ENCODE peak calls at places on chromosomes 12 and 14, in seven cellular contexts. One of them, this sample, is unnamed.

GRCh38 chr12:65695077-65695865 is 129.0 kb upstream of the HMGA2 start:
- DNase-seq in uterus: no peak
- DNase-seq in A549: peak
- DNase-seq in spleen: no peak
- DNase-seq in NB4: no peak
- DNase-seq in HCT116: peak
- DNase-seq in tibial nerve: no peak
- DNase-seq in this sample: peak

GRCh38 chr12:54272214-54272613 is 7.7 kb downstream of the CBX5 start:
- DNase-seq in uterus: no peak
- DNase-seq in A549: no peak
- DNase-seq in spleen: no peak
- DNase-seq in NB4: no peak
- DNase-seq in HCT116: no peak
- DNase-seq in tibial nerve: no peak
- DNase-seq in this sample: no peak

GRCh38 chr12:12432373-12432772 is 75.5 kb downstream of the BORCS5 start:
- DNase-seq in uterus: no peak
- DNase-seq in A549: no peak
- DNase-seq in spleen: no peak
- DNase-seq in NB4: no peak
- DNase-seq in HCT116: no peak
- DNase-seq in tibial nerve: no peak
- DNase-seq in this sample: no peak

GRCh38 chr14:76015191-76015590 is 29.6 kb downstream of the IFT43 start:
- DNase-seq in uterus: no peak
- DNase-seq in A549: no peak
- DNase-seq in spleen: no peak
- DNase-seq in NB4: no peak
- DNase-seq in HCT116: no peak
- DNase-seq in tibial nerve: no peak
- DNase-seq in this sample: no peak

GRCh38 chr14:23141706-23142467 is 22.8 kb upstream of the CEBPE start:
- DNase-seq in uterus: peak
- DNase-seq in A549: peak
- DNase-seq in spleen: no peak
- DNase-seq in NB4: no peak
- DNase-seq in HCT116: no peak
- DNase-seq in tibial nerve: no peak
- DNase-seq in this sample: peak

GRCh38 chr12:52455818-52456217 is 3.9 kb upstream of the KRT6B start:
- DNase-seq in uterus: no peak
- DNase-seq in A549: no peak
- DNase-seq in spleen: no peak
- DNase-seq in NB4: peak
- DNase-seq in HCT116: no peak
- DNase-seq in tibial nerve: no peak
- DNase-seq in this sample: no peak

GRCh38 chr12:110658882-110659281 is 30.0 kb downstream of the HVCN1 start:
- DNase-seq in uterus: no peak
- DNase-seq in A549: no peak
- DNase-seq in spleen: no peak
- DNase-seq in NB4: no peak
- DNase-seq in HCT116: no peak
- DNase-seq in tibial nerve: no peak
- DNase-seq in this sample: no peak

GRCh38 chr14:67744057-67744456 is 42.4 kb downstream of the RDH12 start:
- DNase-seq in uterus: no peak
- DNase-seq in A549: no peak
- DNase-seq in spleen: no peak
- DNase-seq in NB4: no peak
- DNase-seq in HCT116: no peak
- DNase-seq in tibial nerve: no peak
- DNase-seq in this sample: no peak

GRCh38 chr14:38329236-38329635 is 73.3 kb upstream of the CLEC14A start:
- DNase-seq in uterus: no peak
- DNase-seq in A549: no peak
- DNase-seq in spleen: no peak
- DNase-seq in NB4: no peak
- DNase-seq in HCT116: no peak
- DNase-seq in tibial nerve: no peak
- DNase-seq in this sample: no peak

GRCh38 chr12:12835378-12836145 is 22.4 kb downstream of the DDX47 start:
- DNase-seq in uterus: no peak
- DNase-seq in A549: peak
- DNase-seq in spleen: no peak
- DNase-seq in NB4: no peak
- DNase-seq in HCT116: peak
- DNase-seq in tibial nerve: no peak
- DNase-seq in this sample: peak

GRCh38 chr12:114848661-114849060 is 164.7 kb upstream of the TBX3 start:
- DNase-seq in uterus: no peak
- DNase-seq in A549: no peak
- DNase-seq in spleen: no peak
- DNase-seq in NB4: no peak
- DNase-seq in HCT116: no peak
- DNase-seq in tibial nerve: peak
- DNase-seq in this sample: no peak

GRCh38 chr12:120855823-120856589 is 48.2 kb downstream of the SPPL3 start:
- DNase-seq in uterus: no peak
- DNase-seq in A549: no peak
- DNase-seq in spleen: no peak
- DNase-seq in NB4: no peak
- DNase-seq in HCT116: no peak
- DNase-seq in tibial nerve: no peak
- DNase-seq in this sample: no peak

GRCh38 chr12:114001731-114002340 is 35.7 kb upstream of the RBM19 start:
- DNase-seq in uterus: no peak
- DNase-seq in A549: no peak
- DNase-seq in spleen: no peak
- DNase-seq in NB4: no peak
- DNase-seq in HCT116: no peak
- DNase-seq in tibial nerve: no peak
- DNase-seq in this sample: no peak

GRCh38 chr14:93734086-93734822 is 54.0 kb downstream of the PRIMA1 start:
- DNase-seq in uterus: no peak
- DNase-seq in A549: no peak
- DNase-seq in spleen: no peak
- DNase-seq in NB4: peak
- DNase-seq in HCT116: no peak
- DNase-seq in tibial nerve: no peak
- DNase-seq in this sample: no peak

GRCh38 chr12:6699989-6700645 is 498 bp downstream of the PIANP start:
- DNase-seq in uterus: peak
- DNase-seq in A549: no peak
- DNase-seq in spleen: peak
- DNase-seq in NB4: no peak
- DNase-seq in HCT116: no peak
- DNase-seq in tibial nerve: no peak
- DNase-seq in this sample: no peak

GRCh38 chr14:70972107-70972976 is 65.1 kb downstream of the PCNX1 start:
- DNase-seq in uterus: peak
- DNase-seq in A549: peak
- DNase-seq in spleen: peak
- DNase-seq in NB4: peak
- DNase-seq in HCT116: peak
- DNase-seq in tibial nerve: peak
- DNase-seq in this sample: peak
- TF ChIP-seq POLR2A in uterus: no peak
- TF ChIP-seq POLR2A in A549: no peak
- TF ChIP-seq POLR2A in spleen: no peak
- TF ChIP-seq POLR2A in NB4: no peak
- TF ChIP-seq POLR2A in HCT116: no peak
- TF ChIP-seq POLR2A in tibial nerve: no peak
- TF ChIP-seq POLR2A in this sample: no peak

GRCh38 chr12:57515934-57516541 is 4.3 kb downstream of the DDIT3 start:
- DNase-seq in uterus: no peak
- DNase-seq in A549: no peak
- DNase-seq in spleen: no peak
- DNase-seq in NB4: no peak
- DNase-seq in HCT116: no peak
- DNase-seq in tibial nerve: no peak
- DNase-seq in this sample: no peak
- TF ChIP-seq POLR2A in uterus: no peak
- TF ChIP-seq POLR2A in A549: no peak
- TF ChIP-seq POLR2A in spleen: no peak
- TF ChIP-seq POLR2A in NB4: no peak
- TF ChIP-seq POLR2A in HCT116: no peak
- TF ChIP-seq POLR2A in tibial nerve: no peak
- TF ChIP-seq POLR2A in this sample: no peak

GRCh38 chr12:59321278-59321677 is 274.6 kb upstream of the SLC16A7 start:
- DNase-seq in uterus: no peak
- DNase-seq in A549: no peak
- DNase-seq in spleen: no peak
- DNase-seq in NB4: no peak
- DNase-seq in HCT116: no peak
- DNase-seq in tibial nerve: no peak
- DNase-seq in this sample: no peak
- TF ChIP-seq POLR2A in uterus: no peak
- TF ChIP-seq POLR2A in A549: no peak
- TF ChIP-seq POLR2A in spleen: no peak
- TF ChIP-seq POLR2A in NB4: no peak
- TF ChIP-seq POLR2A in HCT116: no peak
- TF ChIP-seq POLR2A in tibial nerve: no peak
- TF ChIP-seq POLR2A in this sample: no peak

GRCh38 chr14:78486081-78486480 is 315.9 kb downstream of the NRXN3 start:
- DNase-seq in uterus: no peak
- DNase-seq in A549: no peak
- DNase-seq in spleen: no peak
- DNase-seq in NB4: no peak
- DNase-seq in HCT116: no peak
- DNase-seq in tibial nerve: no peak
- DNase-seq in this sample: no peak
- TF ChIP-seq POLR2A in uterus: no peak
- TF ChIP-seq POLR2A in A549: no peak
- TF ChIP-seq POLR2A in spleen: no peak
- TF ChIP-seq POLR2A in NB4: no peak
- TF ChIP-seq POLR2A in HCT116: no peak
- TF ChIP-seq POLR2A in tibial nerve: no peak
- TF ChIP-seq POLR2A in this sample: no peak

DNA sequence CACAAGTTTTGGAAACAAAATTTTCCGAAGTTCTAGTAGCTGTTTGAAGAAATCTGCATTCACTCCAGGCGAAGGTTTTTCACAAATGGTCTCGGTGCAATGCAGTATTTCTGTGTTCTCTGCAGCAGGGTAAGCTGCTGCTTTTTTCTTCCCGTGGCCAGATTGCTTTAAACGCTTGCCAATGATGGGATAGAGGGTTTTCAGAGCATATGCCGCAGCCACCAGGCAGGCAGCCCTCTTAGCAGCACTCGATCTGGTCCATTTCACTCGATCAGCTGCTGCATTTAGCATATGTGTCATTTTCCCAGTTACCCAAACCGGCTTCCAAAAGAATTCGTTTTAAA is 315 bp downstream of the ABCD2 start:
- DNase-seq in uterus: no peak
- DNase-seq in A549: no peak
- DNase-seq in spleen: peak
- DNase-seq in NB4: no peak
- DNase-seq in HCT116: no peak
- DNase-seq in tibial nerve: no peak
- DNase-seq in this sample: no peak
- TF ChIP-seq POLR2A in uterus: no peak
- TF ChIP-seq POLR2A in A549: no peak
- TF ChIP-seq POLR2A in spleen: no peak
- TF ChIP-seq POLR2A in NB4: no peak
- TF ChIP-seq POLR2A in HCT116: no peak
- TF ChIP-seq POLR2A in tibial nerve: no peak
- TF ChIP-seq POLR2A in this sample: no peak

DNA sequence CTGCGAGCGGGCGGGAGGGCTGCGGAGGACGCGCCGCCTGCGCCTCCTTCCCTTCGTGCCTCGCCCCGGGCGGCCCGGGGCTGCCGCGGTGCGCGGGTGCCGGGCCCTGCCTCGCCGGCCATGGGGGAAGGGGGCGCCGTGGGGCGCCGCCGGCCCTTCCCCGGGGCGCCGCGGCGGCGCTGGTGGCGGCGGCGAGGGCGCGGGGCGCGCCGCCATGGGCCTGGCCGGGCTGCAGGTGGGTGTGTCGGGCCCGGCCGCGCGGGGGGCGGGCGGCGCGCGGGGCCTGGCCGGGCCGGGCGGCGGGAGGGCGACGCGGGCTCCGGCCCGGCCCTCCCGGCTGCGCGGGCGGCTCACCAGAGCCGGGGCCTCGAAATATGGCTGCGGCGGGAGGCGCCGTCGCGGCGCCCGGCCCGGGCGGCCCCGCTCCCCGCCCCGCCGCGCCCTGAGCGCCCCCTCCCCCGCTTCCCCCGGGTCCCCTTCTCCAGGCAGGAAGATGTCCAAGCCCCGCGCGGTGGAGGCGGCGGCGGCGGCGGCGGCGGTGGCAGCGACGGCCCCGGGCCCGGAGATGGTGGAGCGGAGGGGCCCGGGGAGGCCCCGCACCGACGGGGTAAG is 5.1 kb downstream of the KMT5A start:
- DNase-seq in uterus: no peak
- DNase-seq in A549: no peak
- DNase-seq in spleen: no peak
- DNase-seq in NB4: peak
- DNase-seq in HCT116: no peak
- DNase-seq in tibial nerve: no peak
- DNase-seq in this sample: no peak
- TF ChIP-seq POLR2A in uterus: peak
- TF ChIP-seq POLR2A in A549: peak
- TF ChIP-seq POLR2A in spleen: peak
- TF ChIP-seq POLR2A in NB4: peak
- TF ChIP-seq POLR2A in HCT116: no peak
- TF ChIP-seq POLR2A in tibial nerve: peak
- TF ChIP-seq POLR2A in this sample: peak

DNA sequence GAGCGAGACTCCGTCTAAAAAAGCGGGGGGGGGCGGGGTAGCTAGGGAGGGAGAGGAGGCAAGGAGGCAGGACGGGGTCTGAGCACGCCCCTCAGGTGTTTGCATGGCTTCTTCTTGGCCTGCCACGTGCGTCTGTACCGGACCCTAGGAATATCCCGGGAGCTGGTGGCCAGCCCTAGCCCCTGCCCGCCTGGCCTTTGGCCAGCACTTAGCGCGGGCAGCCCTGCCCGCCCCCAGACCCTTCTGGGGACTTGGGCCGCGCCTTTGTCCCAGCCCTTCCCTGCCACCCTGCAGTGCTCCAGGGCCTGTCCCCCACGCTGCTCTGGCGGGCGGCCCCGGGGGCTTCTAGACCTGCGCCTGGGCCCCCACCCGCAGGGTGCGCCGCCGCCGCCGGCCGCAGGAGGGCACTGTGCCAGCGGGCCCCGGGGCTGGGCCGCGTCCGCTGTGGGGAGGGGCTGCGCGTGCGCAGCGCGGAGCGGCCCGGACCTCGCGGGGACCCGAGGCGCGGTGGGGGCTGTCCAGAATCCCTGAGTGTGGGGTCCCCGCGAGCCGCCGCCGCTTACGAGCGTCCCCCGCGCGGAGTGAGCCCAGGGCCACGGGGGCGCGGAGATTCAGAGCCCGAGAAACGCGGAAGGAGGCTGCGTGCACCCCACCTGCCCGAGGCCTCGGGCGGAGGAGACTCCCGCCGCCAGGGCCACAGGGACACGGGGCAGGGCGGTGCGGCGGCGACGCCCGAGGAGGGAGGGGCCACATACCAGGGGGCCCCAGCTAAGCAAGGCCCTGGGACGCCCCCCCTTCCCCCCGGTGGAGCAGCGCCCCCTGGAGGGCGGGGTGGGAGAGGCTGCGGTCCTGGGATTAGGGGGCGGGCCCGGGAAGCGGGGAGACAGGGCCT is 21.0 kb downstream of the SLC25A29 start:
- DNase-seq in uterus: peak
- DNase-seq in A549: peak
- DNase-seq in spleen: peak
- DNase-seq in NB4: peak
- DNase-seq in HCT116: no peak
- DNase-seq in tibial nerve: peak
- DNase-seq in this sample: peak
- TF ChIP-seq POLR2A in uterus: peak
- TF ChIP-seq POLR2A in A549: peak
- TF ChIP-seq POLR2A in spleen: no peak
- TF ChIP-seq POLR2A in NB4: peak
- TF ChIP-seq POLR2A in HCT116: peak
- TF ChIP-seq POLR2A in tibial nerve: peak
- TF ChIP-seq POLR2A in this sample: peak

This sample was measured in H54.